ENCODE peak calls at places on chromosome 18, in ten cellular contexts. J is hepatocyte; D is A549; L is NT2/D1; X is AG10803; C is GM12878; O is Peyer's patch; G is CD4-positive, CD25-positive, alpha-beta regulatory T cell; R is HCT116; K is fibroblast of villous mesenchyme. E is an unnamed sample.

GRCh38 chr18:48703033-48703386 is 164.2 kb downstream of the CTIF start:
- DNase-seq in J (no peak), D (no peak), L (no peak), X (no peak), C (no peak), O (no peak), G (no peak), R (no peak), K (no peak), E (no peak)

GRCh38 chr18:22224339-22224738 is 55.0 kb downstream of the GATA6 start:
- DNase-seq in J (no peak), D (no peak), L (no peak), X (no peak), C (no peak), O (no peak), G (no peak), R (no peak), K (no peak), E (no peak)

GRCh38 chr18:80200932-80201672 is 46.2 kb downstream of the PARD6G start:
- DNase-seq in J (no peak), D (no peak), L (no peak), X (no peak), C (no peak), O (no peak), G (no peak), R (no peak), K (no peak), E (no peak)

GRCh38 chr18:36284671-36285295 is 12.7 kb upstream of the FHOD3 start:
- DNase-seq in J (peak; percentile 64), D (peak; percentile 62), L (no peak), X (peak; percentile 70), C (peak; percentile 40), O (peak; percentile 80), G (peak; percentile 62), R (peak; percentile 60), K (peak; percentile 76), E (no peak)

GRCh38 chr18:24063121-24063731 is 48.7 kb downstream of the TTC39C start:
- DNase-seq in J (no peak), D (no peak), L (no peak), X (peak; percentile 50), C (no peak), O (no peak), G (no peak), R (peak; percentile 27), K (peak; percentile 11), E (no peak)

GRCh38 chr18:51151185-51151567 is 46.3 kb downstream of the MEX3C start:
- DNase-seq in J (no peak), D (no peak), L (no peak), X (no peak), C (no peak), O (no peak), G (no peak), R (no peak), K (no peak), E (no peak)

GRCh38 chr18:67597759-67598158 is 81.2 kb upstream of the DSEL start:
- DNase-seq in J (no peak), D (no peak), L (no peak), X (no peak), C (no peak), O (no peak), G (no peak), R (no peak), K (no peak), E (no peak)

GRCh38 chr18:26549103-26549485 is 741 bp upstream of the KCTD1 start:
- DNase-seq in J (peak; percentile 38), D (peak; percentile 57), L (no peak), X (peak; percentile 43), C (no peak), O (no peak), G (no peak), R (no peak), K (peak; percentile 63), E (no peak)

GRCh38 chr18:55589625-55590291 is 1.8 kb upstream of the TCF4 start:
- DNase-seq in J (peak; percentile 96), D (peak; percentile 93), L (peak; percentile 84), X (peak; percentile 97), C (peak; percentile 2), O (peak; percentile 95), G (peak; percentile 39), R (no peak), K (peak; percentile 96), E (peak; percentile 84)
- H3K4me3 ChIP-seq in J (peak overlapping the region; percentile 56), D (peak overlapping the region; percentile 81), L (peak overlapping the region; percentile 65), X (peak overlapping the region; percentile 67), C (peak overlapping the region; percentile 64), O (peak overlapping the region; percentile 64), G (peak overlapping the region; percentile 43), R (no peak overlapping the region), K (peak overlapping the region; percentile 83), E (peak overlapping the region; percentile 25)

GRCh38 chr18:77053616-77054287 is 78.8 kb downstream of the MBP start:
- DNase-seq in J (no peak), D (no peak), L (no peak), X (no peak), C (no peak), O (no peak), G (no peak), R (no peak), K (no peak), E (no peak)

GRCh38 chr18:77055429-77056310 is 76.9 kb downstream of the MBP start:
- DNase-seq in J (no peak), D (no peak), L (no peak), X (no peak), C (no peak), O (peak; percentile 81), G (no peak), R (no peak), K (peak; percentile 48), E (no peak)

GRCh38 chr18:77054606-77055428 is 77.8 kb downstream of the MBP start:
- DNase-seq in J (peak; percentile 94), D (peak; percentile 82), L (no peak), X (peak; percentile 81), C (peak; percentile 80), O (peak; percentile 96), G (peak; percentile 82), R (no peak), K (peak; percentile 94), E (peak; percentile 85)

GRCh38 chr18:77052656-77053309 is 79.8 kb downstream of the MBP start:
- DNase-seq in J (no peak), D (no peak), L (no peak), X (no peak), C (no peak), O (peak; percentile 81), G (no peak), R (no peak), K (no peak), E (no peak)

DNA sequence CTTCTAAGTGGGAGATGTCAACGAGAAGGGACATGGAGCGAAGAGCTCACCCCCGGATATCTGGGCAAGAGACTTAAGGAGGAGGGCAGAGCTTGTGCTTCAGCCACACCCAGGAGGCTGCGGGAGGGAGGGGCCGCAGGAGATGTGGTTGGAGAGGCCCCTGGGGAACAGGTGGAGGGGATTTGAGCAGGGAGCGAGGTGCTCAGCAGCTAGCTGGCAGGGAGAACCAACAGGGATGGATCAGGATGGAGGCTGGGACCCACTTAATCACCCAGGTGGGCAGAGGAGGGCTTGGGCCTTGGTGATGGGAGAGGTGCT is 78.3 kb downstream of the MBP start:
- DNase-seq in J (no peak), D (no peak), L (no peak), X (no peak), C (no peak), O (no peak), G (no peak), R (no peak), K (no peak), E (peak; percentile 26)
- H3K4me3 ChIP-seq in J (no peak overlapping the region), D (no peak overlapping the region), L (no peak overlapping the region), X (no peak overlapping the region), C (no peak overlapping the region), O (no peak overlapping the region), G (peak overlapping the region; percentile 76), R (no peak overlapping the region), K (no peak overlapping the region), E (peak overlapping the region; percentile 50)

GRCh38 chr18:5964996-5965395 is 69.7 kb upstream of the TMEM200C start:
- DNase-seq in J (no peak), D (no peak), L (no peak), X (no peak), C (no peak), O (no peak), G (no peak), R (no peak), K (no peak), E (peak; percentile 22)

GRCh38 chr18:5967666-5968065 is 72.3 kb upstream of the TMEM200C start:
- DNase-seq in J (no peak), D (no peak), L (no peak), X (no peak), C (no peak), O (no peak), G (no peak), R (no peak), K (no peak), E (no peak)

GRCh38 chr18:5966514-5966913 is 71.2 kb upstream of the TMEM200C start:
- DNase-seq in J (peak; percentile 75), D (no peak), L (no peak), X (no peak), C (no peak), O (peak; percentile 78), G (no peak), R (no peak), K (no peak), E (no peak)

GRCh38 chr18:5964596-5964995 is 69.3 kb upstream of the TMEM200C start:
- DNase-seq in J (no peak), D (no peak), L (no peak), X (no peak), C (no peak), O (no peak), G (no peak), R (no peak), K (no peak), E (no peak)

DNA sequence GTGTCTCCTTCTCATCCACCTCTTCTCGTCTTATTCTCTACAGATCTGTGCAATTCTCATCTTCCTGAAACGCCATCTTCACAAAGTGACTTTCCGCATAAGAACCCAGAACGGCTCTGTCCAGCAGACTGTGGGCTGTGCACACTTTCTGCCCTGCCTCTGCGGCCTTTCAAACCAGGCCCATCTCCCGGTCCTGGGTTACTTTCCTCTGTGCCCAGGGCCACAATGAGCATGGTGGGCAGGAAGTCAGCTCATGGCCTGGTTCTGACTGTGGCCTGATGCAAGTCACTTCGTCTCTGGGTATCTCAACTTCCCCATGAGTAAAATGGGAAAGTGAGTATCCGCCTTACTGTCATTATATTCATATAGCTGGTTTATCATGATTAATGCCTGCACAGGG is 71.7 kb upstream of the TMEM200C start:
- DNase-seq in J (no peak), D (no peak), L (no peak), X (no peak), C (no peak), O (no peak), G (no peak), R (no peak), K (no peak), E (no peak)
- H3K4me3 ChIP-seq in J (no peak overlapping the region), D (no peak overlapping the region), L (no peak overlapping the region), X (no peak overlapping the region), C (no peak overlapping the region), O (no peak overlapping the region), G (no peak overlapping the region), R (no peak overlapping the region), K (no peak overlapping the region), E (no peak overlapping the region)

GRCh38 chr18:41996020-41996419 is 41.0 kb downstream of the PIK3C3 start:
- DNase-seq in J (no peak), D (no peak), L (no peak), X (no peak), C (no peak), O (no peak), G (no peak), R (no peak), K (no peak), E (no peak)

DNA sequence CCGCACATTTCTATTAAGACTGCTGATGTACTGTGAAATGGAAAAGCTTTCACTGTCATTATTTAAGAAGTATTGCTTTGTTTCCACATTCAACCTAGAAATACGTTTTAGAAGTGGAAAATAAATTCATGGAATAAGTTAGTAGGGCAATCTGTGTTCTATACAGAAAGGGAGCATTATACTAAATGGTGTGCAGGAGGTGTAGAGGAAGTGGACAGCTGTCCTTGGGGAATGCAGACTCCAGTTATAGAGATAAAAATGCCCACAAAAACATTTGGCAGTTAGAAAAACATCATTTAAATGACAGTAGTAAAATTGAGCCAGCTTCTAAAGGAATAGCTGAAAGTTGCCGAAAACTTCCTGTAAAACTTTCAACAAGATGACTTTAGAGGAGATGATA is 46.8 kb downstream of the PIK3C3 start:
- DNase-seq in J (no peak), D (no peak), L (no peak), X (no peak), C (no peak), O (no peak), G (no peak), R (no peak), K (no peak), E (no peak)
- H3K4me3 ChIP-seq in J (no peak overlapping the region), D (no peak overlapping the region), L (no peak overlapping the region), X (no peak overlapping the region), C (no peak overlapping the region), O (no peak overlapping the region), G (no peak overlapping the region), R (no peak overlapping the region), K (no peak overlapping the region), E (no peak overlapping the region)